ENCODE peak calls at places on chromosome 9, in six cellular contexts. O is C1 segment of cervical spinal cord, T is NCI-H774, A is NCI-H510A treated with DMSO at 0.1 percent for 48 hours, X is right atrium auricular region, D is left lung. P is an unnamed sample.

GRCh38 chr9:81632599-81632998 is 56.7 kb downstream of the TLE1 start:
- DNase-seq in O (no peak), T (no peak), A (no peak), X (no peak), D (no peak), P (no peak)

GRCh38 chr9:129590466-129590865 is 30.4 kb downstream of the C9orf50 start:
- DNase-seq in O (no peak), T (no peak), A (no peak), X (no peak), D (no peak), P (no peak)

GRCh38 chr9:109797509-109797908 is 17.5 kb downstream of the PALM2AKAP2 start:
- DNase-seq in O (no peak), T (no peak), A (no peak), X (no peak), D (no peak), P (no peak)

GRCh38 chr9:22244141-22245011 is 202.2 kb upstream of the DMRTA1 start:
- DNase-seq in O (no peak), T (peak), A (peak), X (no peak), D (no peak), P (no peak)

GRCh38 chr9:137303031-137303892 is 1.2 kb upstream of the NRARP start:
- DNase-seq in O (no peak), T (no peak), A (peak), X (no peak), D (no peak), P (no peak)

GRCh38 chr9:36441966-36442365 is 41.9 kb upstream of the RNF38 start:
- DNase-seq in O (no peak), T (no peak), A (no peak), X (no peak), D (no peak), P (no peak)

GRCh38 chr9:89154651-89155336 is 23.8 kb downstream of the SHC3 start:
- DNase-seq in O (no peak), T (no peak), A (no peak), X (no peak), D (no peak), P (no peak)

GRCh38 chr9:119974026-119974425 is 604.8 kb upstream of the BRINP1 start:
- DNase-seq in O (no peak), T (no peak), A (no peak), X (no peak), D (no peak), P (no peak)

GRCh38 chr9:70415041-70415440 is 584 bp upstream of the KLF9 start:
- DNase-seq in O (no peak), T (no peak), A (no peak), X (no peak), D (no peak), P (no peak)

GRCh38 chr9:137618105-137619067 is at the start of gene EHMT1:
- DNase-seq in O (peak), T (peak), A (peak), X (peak), D (peak), P (peak)

GRCh38 chr9:82512724-82513123 is 524.2 kb downstream of the SPATA31D1 start:
- DNase-seq in O (no peak), T (no peak), A (no peak), X (no peak), D (no peak), P (no peak)

GRCh38 chr9:5786370-5787127 is 46.4 kb downstream of the ERMP1 start:
- DNase-seq in O (no peak), T (no peak), A (no peak), X (no peak), D (no peak), P (no peak)

GRCh38 chr9:87428659-87429058 is 69.0 kb upstream of the DAPK1 start:
- DNase-seq in O (no peak), T (no peak), A (no peak), X (no peak), D (no peak), P (no peak)

GRCh38 chr9:136177224-136177623 is 27.7 kb downstream of the LHX3 start:
- DNase-seq in O (no peak), T (no peak), A (no peak), X (no peak), D (no peak), P (no peak)

GRCh38 chr9:123983047-123983446 is 28.5 kb upstream of the LHX2 start:
- DNase-seq in O (no peak), T (no peak), A (no peak), X (no peak), D (no peak), P (no peak)

GRCh38 chr9:129838707-129839259 is 3.5 kb downstream of the USP20 start:
- DNase-seq in O (no peak), T (no peak), A (no peak), X (no peak), D (no peak), P (no peak)

GRCh38 chr9:82412586-82412985 is 424.0 kb downstream of the SPATA31D1 start:
- DNase-seq in O (no peak), T (no peak), A (no peak), X (no peak), D (no peak), P (no peak)

GRCh38 chr9:78033870-78034269 is 2.3 kb upstream of the GNAQ start:
- DNase-seq in O (no peak), T (no peak), A (peak), X (no peak), D (no peak), P (no peak)

GRCh38 chr9:106872641-106873040 is 9.7 kb downstream of the ZNF462 start:
- DNase-seq in O (no peak), T (no peak), A (no peak), X (no peak), D (no peak), P (no peak)

GRCh38 chr9:87581513-87581912 is 83.8 kb downstream of the DAPK1 start:
- DNase-seq in O (no peak), T (no peak), A (no peak), X (no peak), D (no peak), P (no peak)

GRCh38 chr9:116288658-116289057 is 135.1 kb downstream of the PAPPA start:
- DNase-seq in O (no peak), T (no peak), A (no peak), X (no peak), D (no peak), P (no peak)

GRCh38 chr9:35322075-35322885 is 160.5 kb downstream of the UNC13B start:
- DNase-seq in O (no peak), T (no peak), A (no peak), X (no peak), D (no peak), P (no peak)

GRCh38 chr9:74458832-74459231 is 38.3 kb upstream of the RORB start:
- DNase-seq in O (no peak), T (no peak), A (no peak), X (no peak), D (no peak), P (no peak)

GRCh38 chr9:113588936-113589335 is 125.4 kb downstream of the RGS3 start:
- DNase-seq in O (no peak), T (no peak), A (no peak), X (no peak), D (no peak), P (no peak)

GRCh38 chr9:13450723-13451122 is 171.2 kb upstream of the MPDZ start:
- DNase-seq in O (no peak), T (no peak), A (no peak), X (no peak), D (no peak), P (no peak)

GRCh38 chr9:133553978-133554713 is 19.6 kb downstream of the ADAMTSL2 start:
- DNase-seq in O (no peak), T (no peak), A (no peak), X (no peak), D (no peak), P (no peak)

GRCh38 chr9:90259302-90260246 is 383.1 kb downstream of the DIRAS2 start:
- DNase-seq in O (no peak), T (no peak), A (no peak), X (no peak), D (no peak), P (no peak)

GRCh38 chr9:133184971-133185370 is 21.3 kb upstream of the GBGT1 start:
- DNase-seq in O (no peak), T (peak), A (peak), X (no peak), D (no peak), P (no peak)

GRCh38 chr9:123478160-123478559 is 122.2 kb downstream of the CRB2 start:
- DNase-seq in O (no peak), T (no peak), A (no peak), X (no peak), D (no peak), P (no peak)

GRCh38 chr9:69062195-69062594 is 26.6 kb downstream of the FXN start:
- DNase-seq in O (no peak), T (no peak), A (no peak), X (no peak), D (no peak), P (no peak)

GRCh38 chr9:136725612-136726011 is 13.2 kb downstream of the DIPK1B start:
- DNase-seq in O (no peak), T (no peak), A (no peak), X (no peak), D (no peak), P (no peak)

GRCh38 chr9:108104991-108105390 is 615.4 kb upstream of the KLF4 start:
- DNase-seq in O (no peak), T (no peak), A (peak), X (no peak), D (no peak), P (no peak)

GRCh38 chr9:124506433-124506832 is 766 bp downstream of the NR5A1 start:
- DNase-seq in O (no peak), T (no peak), A (no peak), X (no peak), D (no peak), P (no peak)

GRCh38 chr9:6247266-6247665 is 31.7 kb downstream of the IL33 start:
- DNase-seq in O (no peak), T (no peak), A (no peak), X (no peak), D (no peak), P (no peak)

GRCh38 chr9:84330246-84330645 is 10.3 kb downstream of the SLC28A3 start:
- DNase-seq in O (no peak), T (no peak), A (no peak), X (no peak), D (no peak), P (no peak)

GRCh38 chr9:129341197-129341990 is 163.3 kb upstream of the IER5L start:
- DNase-seq in O (no peak), T (no peak), A (no peak), X (no peak), D (no peak), P (no peak)

GRCh38 chr9:110125207-110125751 is 82.7 kb downstream of the C9orf152 start:
- DNase-seq in O (peak), T (no peak), A (no peak), X (peak), D (peak), P (no peak)